ENCODE peak calls at places on chromosome 21, in four cellular contexts. T, U, V and B are unnamed samples.

GRCh38 chr21:36654341-36654740 is 44.6 kb upstream of the SIM2 start:
- DNase-seq in V (no peak), U (no peak), T (no peak), B (no peak)

GRCh38 chr21:28160378-28160777 is 832.3 kb downstream of the LTN1 start:
- DNase-seq in V (no peak), T (no peak), U (no peak), B (no peak)

GRCh38 chr21:45105906-45106485 is 31.6 kb downstream of the ADARB1 start:
- DNase-seq in U (no peak), T (no peak), V (no peak), B (no peak)

GRCh38 chr21:41024341-41025056 is 143.5 kb upstream of the BACE2 start:
- DNase-seq in T (no peak), V (no peak), U (no peak), B (no peak)

GRCh38 chr21:43884012-43884860 is 19.2 kb downstream of the AGPAT3 start:
- DNase-seq in T (no peak), U (peak), V (no peak), B (peak)

GRCh38 chr21:43865471-43866181 is 603 bp downstream of the AGPAT3 start:
- DNase-seq in U (no peak), V (peak), T (no peak), B (peak)

GRCh38 chr21:44496196-44496899 is 41.0 kb downstream of the LRRC3 start:
- DNase-seq in T (no peak), V (no peak), U (no peak), B (no peak)

GRCh38 chr21:36624105-36624504 is 74.8 kb upstream of the SIM2 start:
- DNase-seq in V (no peak), T (no peak), U (no peak), B (no peak)

GRCh38 chr21:38272215-38272614 is 15.4 kb downstream of the KCNJ15 start:
- DNase-seq in U (peak), T (no peak), V (no peak), B (no peak)

GRCh38 chr21:33458861-33459260 is 20.9 kb downstream of the TMEM50B start:
- DNase-seq in T (no peak), U (no peak), V (no peak), B (no peak)

GRCh38 chr21:43928230-43928607 is 63.2 kb downstream of the AGPAT3 start:
- DNase-seq in V (no peak), T (no peak), U (no peak), B (no peak)

GRCh38 chr21:24895885-24896734 is 711.2 kb downstream of the MRPL39 start:
- DNase-seq in V (no peak), U (no peak), T (no peak), B (peak)

GRCh38 chr21:39911792-39912191 is 44.6 kb downstream of the PCP4 start:
- DNase-seq in U (no peak), T (no peak), V (no peak), B (no peak)

GRCh38 chr21:41750051-41750450 is 16.8 kb downstream of the RIPK4 start:
- DNase-seq in U (no peak), T (no peak), V (no peak), B (no peak)

GRCh38 chr21:44969066-44969649 is 29.3 kb downstream of the SLX9 start:
- DNase-seq in U (no peak), V (no peak), T (no peak), B (no peak)

GRCh38 chr21:17688912-17689874 is 76.5 kb upstream of the BTG3 start:
- DNase-seq in V (peak), U (peak), T (no peak), B (peak)

GRCh38 chr21:21018841-21019240 is 20.6 kb downstream of the NCAM2 start:
- DNase-seq in U (no peak), T (no peak), V (no peak), B (no peak)

GRCh38 chr21:21232320-21232719 is 234.1 kb downstream of the NCAM2 start:
- DNase-seq in V (no peak), T (no peak), U (peak), B (peak)

GRCh38 chr21:44526096-44526997 is 13.6 kb downstream of the KRTAP10-1 start:
- DNase-seq in V (no peak), T (no peak), U (no peak), B (no peak)

GRCh38 chr21:36461277-36461917 is 18.5 kb downstream of the CLDN14 start:
- DNase-seq in V (no peak), T (no peak), U (no peak), B (no peak)

GRCh38 chr21:46187251-46187650 is 3.0 kb upstream of the SPATC1L start:
- DNase-seq in U (no peak), V (no peak), T (no peak), B (no peak)

GRCh38 chr21:46189213-46189958 is 5.1 kb upstream of the SPATC1L start:
- DNase-seq in U (peak), V (no peak), T (no peak), B (peak)

GRCh38 chr21:46187814-46188213 is 3.6 kb upstream of the SPATC1L start:
- DNase-seq in T (no peak), U (no peak), V (no peak), B (no peak)

GRCh38 chr21:46189959-46190490 is 5.8 kb upstream of the SPATC1L start:
- DNase-seq in T (no peak), U (no peak), V (no peak), B (no peak)

GRCh38 chr21:46188226-46189212 is 4.3 kb upstream of the SPATC1L start:
- DNase-seq in U (peak), V (peak), T (no peak), B (peak)
- TF ChIP-seq CTCF in U (no peak), V (peak), T (no peak), B (no peak)

GRCh38 chr21:16570856-16571255 is 841.1 kb downstream of the USP25 start:
- DNase-seq in T (no peak), U (no peak), V (no peak), B (peak)

GRCh38 chr21:16572032-16572431 is 842.2 kb downstream of the USP25 start:
- DNase-seq in V (no peak), U (peak), T (no peak), B (no peak)

GRCh38 chr21:16570196-16570595 is 840.4 kb downstream of the USP25 start:
- DNase-seq in U (no peak), T (no peak), V (no peak), B (peak)

GRCh38 chr21:16571594-16571993 is 841.8 kb downstream of the USP25 start:
- DNase-seq in U (peak), T (no peak), V (no peak), B (peak)

DNA sequence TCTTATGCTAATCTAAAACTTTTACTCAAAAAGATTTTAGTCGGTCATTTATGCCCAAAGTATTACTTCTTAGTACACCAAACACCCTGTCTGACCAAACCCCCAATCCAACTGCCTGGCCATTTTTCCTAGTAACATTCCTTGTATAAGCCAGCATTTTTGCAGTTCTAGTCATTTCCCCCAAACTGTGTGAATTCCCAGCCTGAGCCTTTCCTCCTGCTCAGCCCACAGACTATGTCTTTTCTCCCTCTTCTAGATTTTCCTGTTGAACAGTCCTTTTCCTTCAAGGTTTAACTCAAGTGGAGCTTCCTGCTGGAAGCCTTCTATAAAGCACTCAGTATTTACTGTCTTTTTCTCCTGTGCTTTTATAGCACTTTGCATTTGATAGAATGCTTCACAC is 843.8 kb downstream of the USP25 start:
- DNase-seq in U (no peak), V (no peak), T (no peak), B (no peak)
- TF ChIP-seq CTCF in U (no peak), V (no peak), T (no peak), B (no peak)

GRCh38 chr21:15592271-15592860 is 137.4 kb upstream of the USP25 start:
- DNase-seq in T (no peak), V (no peak), U (peak), B (peak)
- TF ChIP-seq CTCF in T (peak), V (peak), U (peak), B (peak)

DNA sequence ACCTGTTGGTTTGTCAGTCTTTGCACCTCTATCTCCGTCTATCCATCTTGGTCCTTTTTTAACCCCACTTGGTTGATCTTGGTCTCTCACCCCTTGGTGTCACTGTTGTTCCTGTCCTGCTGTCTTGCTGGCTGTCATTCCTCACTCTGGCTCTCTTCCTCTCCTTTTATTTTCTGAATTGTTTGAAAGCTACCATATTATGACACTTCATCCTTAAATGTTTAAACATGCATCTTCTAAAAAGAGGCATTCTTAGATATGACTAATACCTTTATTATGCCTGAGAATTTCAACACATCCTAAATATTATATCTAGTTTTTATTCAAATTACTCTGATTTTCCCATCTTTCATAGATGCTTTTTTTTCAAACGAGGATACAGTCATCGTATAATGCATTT is 37.0 kb downstream of the BACH1 start:
- DNase-seq in U (peak), T (no peak), V (no peak), B (peak)
- TF ChIP-seq CTCF in U (no peak), T (no peak), V (no peak), B (no peak)

GRCh38 chr21:26851109-26851944 is 6.1 kb upstream of the ADAMTS1 start:
- DNase-seq in U (no peak), T (no peak), V (no peak), B (no peak)

GRCh38 chr21:26847951-26848350 is 2.7 kb upstream of the ADAMTS1 start:
- DNase-seq in U (no peak), V (no peak), T (no peak), B (no peak)

GRCh38 chr21:26850116-26850643 is 5.0 kb upstream of the ADAMTS1 start:
- DNase-seq in T (no peak), V (no peak), U (peak), B (peak)

GRCh38 chr21:26852422-26852821 is 7.2 kb upstream of the ADAMTS1 start:
- DNase-seq in U (no peak), T (no peak), V (no peak), B (no peak)

GRCh38 chr21:26849428-26850115 is 4.4 kb upstream of the ADAMTS1 start:
- DNase-seq in T (no peak), U (peak), V (no peak), B (peak)
- TF ChIP-seq CTCF in T (peak), U (peak), V (peak), B (peak)

GRCh38 chr21:32414579-32415358 is 2.3 kb downstream of the EVA1C start:
- DNase-seq in T (no peak), V (no peak), U (peak), B (peak)
- TF ChIP-seq CTCF in T (peak), V (peak), U (peak), B (peak)

GRCh38 chr21:19326581-19327319 is 923.2 kb upstream of the TMPRSS15 start:
- DNase-seq in V (no peak), U (no peak), T (no peak), B (no peak)

GRCh38 chr21:19321688-19322087 is 918.1 kb upstream of the TMPRSS15 start:
- DNase-seq in V (no peak), U (no peak), T (no peak), B (no peak)

DNA sequence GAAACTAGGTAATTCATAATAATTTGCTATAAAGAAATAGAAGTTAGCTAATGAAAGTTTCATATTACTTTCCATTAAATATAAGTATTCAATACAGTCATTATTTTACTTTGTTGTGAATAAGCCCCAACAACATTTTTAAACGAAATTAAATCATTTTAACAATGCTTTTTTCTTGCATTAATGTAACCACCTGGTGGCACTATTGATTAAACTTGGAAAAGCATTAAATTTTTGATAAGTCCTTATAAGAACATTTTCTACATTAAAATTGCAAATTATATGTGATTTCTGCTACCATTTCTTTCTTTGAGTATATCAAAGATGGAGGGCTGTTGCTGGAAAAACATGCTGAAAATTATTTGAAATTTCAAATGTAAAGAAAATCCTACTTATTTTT is 918.8 kb upstream of the TMPRSS15 start:
- DNase-seq in U (no peak), T (no peak), V (no peak), B (peak)
- TF ChIP-seq CTCF in U (no peak), T (peak), V (peak), B (peak)

GRCh38 chr21:15250384-15250783 is 185.6 kb upstream of the NRIP1 start:
- DNase-seq in U (peak), T (no peak), V (no peak), B (peak)

GRCh38 chr21:15255359-15256157 is 190.8 kb upstream of the NRIP1 start:
- DNase-seq in U (peak), T (no peak), V (no peak), B (no peak)

GRCh38 chr21:15252437-15252836 is 187.6 kb upstream of the NRIP1 start:
- DNase-seq in U (no peak), T (no peak), V (no peak), B (no peak)

GRCh38 chr21:15257646-15258045 is 192.8 kb upstream of the NRIP1 start:
- DNase-seq in T (no peak), V (no peak), U (no peak), B (no peak)

DNA sequence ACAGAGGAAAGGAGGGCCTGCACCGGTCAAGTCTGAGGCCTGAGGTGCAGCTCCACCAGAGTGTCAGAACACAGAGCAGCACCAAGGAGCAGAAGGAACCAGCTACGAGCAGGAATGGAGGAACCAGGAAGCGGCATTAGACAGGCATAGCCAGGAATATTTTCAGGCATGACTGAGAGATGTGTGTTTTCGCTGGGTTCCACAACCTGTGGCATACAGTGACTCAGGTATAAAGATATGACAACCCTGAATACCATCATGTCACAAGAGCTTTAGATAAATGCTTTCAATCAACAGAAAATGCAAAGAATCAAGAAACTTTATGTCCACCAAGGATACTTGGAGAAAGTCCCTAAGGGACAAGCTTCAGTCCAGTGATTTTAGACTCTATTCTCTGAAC is 189.3 kb upstream of the NRIP1 start:
- DNase-seq in T (no peak), U (no peak), V (no peak), B (no peak)
- TF ChIP-seq CTCF in T (no peak), U (no peak), V (no peak), B (no peak)

GRCh38 chr21:42833439-42833815 is 45.9 kb downstream of the WDR4 start:
- DNase-seq in T (no peak), V (no peak), U (peak), B (no peak)
- TF ChIP-seq CTCF in T (peak), V (peak), U (peak), B (no peak)

GRCh38 chr21:34889287-34889536 is 159.9 kb downstream of the RUNX1 start:
- DNase-seq in T (no peak), V (peak), U (peak), B (peak)
- TF ChIP-seq CTCF in T (no peak), V (no peak), U (no peak), B (no peak)